ENCODE peak calls at places on chromosomes 12 and 14, in four cellular contexts. One of them, this sample, is unnamed.

GRCh38 chr12:83084516-83085234 is 398.0 kb downstream of the TMTC2 start:
- DNase-seq in cardiac muscle cell: peak
- DNase-seq in heart right ventricle: no peak
- DNase-seq in endodermal cell: no peak
- DNase-seq in this sample: no peak

GRCh38 chr14:76320486-76320885 is 55.5 kb upstream of the ESRRB start:
- DNase-seq in cardiac muscle cell: no peak
- DNase-seq in heart right ventricle: no peak
- DNase-seq in endodermal cell: peak
- DNase-seq in this sample: no peak

GRCh38 chr14:103298620-103299019 is 35.4 kb upstream of the EIF5 start:
- DNase-seq in cardiac muscle cell: no peak
- DNase-seq in heart right ventricle: no peak
- DNase-seq in endodermal cell: no peak
- DNase-seq in this sample: no peak

GRCh38 chr12:19833775-19834501 is 394.6 kb downstream of the AEBP2 start:
- DNase-seq in cardiac muscle cell: no peak
- DNase-seq in heart right ventricle: no peak
- DNase-seq in endodermal cell: no peak
- DNase-seq in this sample: peak

GRCh38 chr12:51270067-51270846 is at the start of gene SMAGP:
- DNase-seq in cardiac muscle cell: peak
- DNase-seq in heart right ventricle: peak
- DNase-seq in endodermal cell: peak
- DNase-seq in this sample: peak

GRCh38 chr14:68247867-68248266 is 428.3 kb downstream of the RAD51B start:
- DNase-seq in cardiac muscle cell: no peak
- DNase-seq in heart right ventricle: no peak
- DNase-seq in endodermal cell: no peak
- DNase-seq in this sample: no peak

GRCh38 chr12:27564612-27565213 is 40.7 kb downstream of the PPFIBP1 start:
- DNase-seq in cardiac muscle cell: no peak
- DNase-seq in heart right ventricle: no peak
- DNase-seq in endodermal cell: no peak
- DNase-seq in this sample: no peak

GRCh38 chr12:6201775-6202292 is 1.6 kb downstream of the CD9 start:
- DNase-seq in cardiac muscle cell: no peak
- DNase-seq in heart right ventricle: no peak
- DNase-seq in endodermal cell: no peak
- DNase-seq in this sample: no peak

DNA sequence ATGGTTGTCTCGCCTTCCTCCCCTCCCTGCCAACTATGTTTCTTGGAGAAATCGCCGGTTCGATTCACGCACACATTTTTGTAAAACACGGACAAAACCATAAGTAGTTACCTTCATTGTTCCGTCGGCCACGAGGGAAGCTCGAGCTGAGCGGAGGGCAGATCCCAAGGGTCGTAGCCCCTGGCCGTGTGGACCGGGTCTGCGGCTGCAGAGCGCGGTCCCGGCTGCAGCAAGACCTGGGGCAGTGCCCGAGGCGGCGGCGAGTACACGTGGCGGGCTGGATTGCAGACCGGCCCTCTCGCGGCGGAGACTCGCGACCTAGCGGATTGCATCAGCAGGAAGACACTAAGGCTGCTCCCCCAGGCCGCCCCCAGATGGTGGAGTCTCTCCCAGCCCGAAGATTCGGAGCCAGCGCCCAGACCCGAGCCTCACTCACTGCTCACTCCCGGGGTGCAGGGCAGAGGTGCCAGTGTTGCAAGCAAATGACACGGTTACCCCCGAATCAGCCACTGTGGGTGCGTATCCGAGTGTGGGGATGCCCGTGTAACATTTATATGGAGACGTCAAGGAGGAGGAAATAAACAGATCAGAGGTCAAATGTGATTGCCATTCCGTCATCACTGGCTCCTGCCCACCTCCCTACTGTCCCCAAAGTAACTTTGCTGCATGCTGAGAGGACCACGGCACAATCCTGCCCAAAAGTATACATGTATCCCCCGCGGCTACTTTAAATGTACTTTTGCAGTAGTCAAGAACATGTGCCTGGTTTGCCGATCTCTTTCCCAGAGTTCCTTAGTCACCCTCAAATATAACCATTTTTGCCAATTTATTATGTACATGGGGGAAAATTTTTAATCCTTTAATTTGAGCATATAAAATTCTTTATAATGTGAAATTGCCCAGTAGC is at the start of gene BCAT1:
- DNase-seq in cardiac muscle cell: peak
- DNase-seq in heart right ventricle: peak
- DNase-seq in endodermal cell: peak
- DNase-seq in this sample: peak
- TF ChIP-seq CTCF in cardiac muscle cell: peak
- TF ChIP-seq CTCF in heart right ventricle: no peak
- TF ChIP-seq CTCF in endodermal cell: peak
- TF ChIP-seq CTCF in this sample: peak

DNA sequence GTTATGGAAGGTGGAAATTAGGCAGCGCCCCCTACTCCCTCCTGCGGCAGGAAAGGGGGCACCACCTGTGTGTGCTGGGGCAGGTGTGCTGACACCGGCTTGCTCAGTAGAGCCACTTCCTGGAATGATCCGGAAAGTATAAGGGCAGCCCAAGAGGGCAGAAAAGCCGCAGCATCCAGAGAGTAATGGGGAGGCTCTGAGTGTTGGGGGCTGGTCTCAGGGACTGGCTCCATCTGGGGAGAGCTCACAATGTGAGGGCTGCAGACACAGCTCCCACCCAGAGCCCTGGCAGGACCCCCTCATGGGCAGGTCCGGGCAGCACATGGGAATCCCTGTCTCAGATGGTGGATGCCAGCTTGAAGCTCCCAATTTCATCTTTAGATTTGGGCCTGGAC is 187.6 kb upstream of the C14orf180 start:
- DNase-seq in cardiac muscle cell: no peak
- DNase-seq in heart right ventricle: no peak
- DNase-seq in endodermal cell: no peak
- DNase-seq in this sample: no peak
- H3K4me3 ChIP-seq in cardiac muscle cell: no peak
- H3K4me3 ChIP-seq in heart right ventricle: no peak
- H3K4me3 ChIP-seq in endodermal cell: no peak
- H3K4me3 ChIP-seq in this sample: no peak

GRCh38 chr14:64841772-64842490 is 37.8 kb downstream of the SPTB start:
- DNase-seq in cardiac muscle cell: peak
- DNase-seq in heart right ventricle: peak
- DNase-seq in endodermal cell: peak
- DNase-seq in this sample: no peak
- TF ChIP-seq CTCF in cardiac muscle cell: no peak
- TF ChIP-seq CTCF in heart right ventricle: no peak
- TF ChIP-seq CTCF in endodermal cell: no peak
- TF ChIP-seq CTCF in this sample: no peak

GRCh38 chr12:124705545-124706138 is 138.2 kb upstream of the NCOR2 start:
- DNase-seq in cardiac muscle cell: no peak
- DNase-seq in heart right ventricle: no peak
- DNase-seq in endodermal cell: no peak
- DNase-seq in this sample: no peak
- H3K4me3 ChIP-seq in cardiac muscle cell: no peak
- H3K4me3 ChIP-seq in heart right ventricle: no peak
- H3K4me3 ChIP-seq in endodermal cell: no peak
- H3K4me3 ChIP-seq in this sample: no peak